ENCODE peak calls at places on chromosomes 6 and 20, in six cellular contexts. Q is IMR-90, X is H1, S is H9, V is mesenchymal stem cell, I is trophoblast cell. B is an unnamed sample.

GRCh38 chr6:28488916-28489365 is 26.7 kb downstream of the GPX6 start:
- DNase-seq in I (peak; percentile 65), X (peak; percentile 33), V (peak; percentile 75), Q (peak; percentile 79), S (no peak), B (peak; percentile 57)

GRCh38 chr6:73371984-73372383 is 2.3 kb upstream of the OOEP start:
- DNase-seq in I (no peak), Q (no peak), V (no peak), X (no peak), S (no peak), B (no peak)

GRCh38 chr6:79570129-79570801 is 33.0 kb upstream of the LCA5 start:
- DNase-seq in V (no peak), I (peak; percentile 97), Q (peak; percentile 72), X (peak; percentile 60), S (peak; percentile 79), B (no peak)

GRCh38 chr6:170249817-170250216 is 41.1 kb downstream of the DLL1 start:
- DNase-seq in X (no peak), S (no peak), V (no peak), Q (no peak), I (no peak), B (no peak)

GRCh38 chr20:31936430-31936829 is 15.4 kb downstream of the PDRG1 start:
- DNase-seq in Q (no peak), X (no peak), S (no peak), V (no peak), I (no peak), B (no peak)

GRCh38 chr6:38234934-38235678 is 404.6 kb downstream of the BTBD9 start:
- DNase-seq in X (no peak), V (no peak), S (no peak), Q (no peak), I (no peak), B (no peak)

GRCh38 chr6:3585320-3585935 is 128.6 kb upstream of the SLC22A23 start:
- DNase-seq in I (peak; percentile 15), Q (peak; percentile 84), V (peak; percentile 53), X (no peak), S (no peak), B (no peak)

GRCh38 chr6:17031961-17032360 is 69.9 kb upstream of the STMND1 start:
- DNase-seq in I (no peak), Q (no peak), X (no peak), V (no peak), S (no peak), B (no peak)

GRCh38 chr20:62694868-62695267 is 13.8 kb upstream of the NTSR1 start:
- DNase-seq in X (no peak), S (no peak), Q (no peak), V (no peak), I (no peak), B (no peak)

GRCh38 chr20:40979247-40979646 is 49.4 kb upstream of the TOP1 start:
- DNase-seq in Q (no peak), S (no peak), X (no peak), I (no peak), V (no peak), B (no peak)

GRCh38 chr6:128508588-128509296 is 11.7 kb downstream of the PTPRK start:
- DNase-seq in S (no peak), I (peak; percentile 80), Q (peak; percentile 93), X (no peak), V (peak; percentile 93), B (no peak)

GRCh38 chr20:53778041-53778516 is 184.4 kb upstream of the ZNF217 start:
- DNase-seq in S (no peak), V (no peak), I (peak; percentile 57), Q (no peak), X (no peak), B (no peak)

GRCh38 chr6:1644516-1644915 is 34.8 kb downstream of the FOXC1 start:
- DNase-seq in V (no peak), Q (no peak), S (no peak), X (no peak), I (no peak), B (no peak)

GRCh38 chr6:84536914-84537638 is 227.3 kb downstream of the TBX18 start:
- DNase-seq in X (no peak), V (no peak), Q (no peak), S (no peak), I (no peak), B (no peak)

GRCh38 chr20:1566701-1567100 is 9.2 kb upstream of the SIRPD start:
- DNase-seq in X (no peak), V (no peak), I (peak; percentile 48), Q (peak; percentile 0), S (no peak), B (no peak)

GRCh38 chr6:148934534-148934933 is 187.7 kb downstream of the UST start:
- DNase-seq in S (no peak), I (no peak), V (peak; percentile 13), X (no peak), Q (peak; percentile 58), B (no peak)

GRCh38 chr6:133637874-133638273 is 251.0 kb upstream of the TCF21 start:
- DNase-seq in I (no peak), V (no peak), X (no peak), S (peak; percentile 26), Q (no peak), B (no peak)

GRCh38 chr6:35052694-35053565 is 88.2 kb downstream of the TCP11 start:
- DNase-seq in Q (peak; percentile 56), V (peak; percentile 75), X (no peak), S (no peak), I (no peak), B (peak; percentile 57)

GRCh38 chr6:152380351-152380767 is 256.8 kb downstream of the SYNE1 start:
- DNase-seq in S (no peak), V (peak; percentile 91), Q (peak; percentile 74), X (no peak), I (peak; percentile 78), B (no peak)

GRCh38 chr20:64113444-64113775 is 6.0 kb upstream of the NPBWR2 start:
- DNase-seq in S (no peak), I (no peak), V (no peak), Q (no peak), X (no peak), B (no peak)

GRCh38 chr20:12237772-12238171 is 320.1 kb downstream of the BTBD3 start:
- DNase-seq in X (no peak), S (no peak), Q (no peak), V (no peak), I (peak; percentile 2), B (no peak)

GRCh38 chr20:64062276-64062595 is 762 bp upstream of the TCEA2 start:
- DNase-seq in X (no peak), I (no peak), S (no peak), Q (no peak), V (no peak), B (no peak)

GRCh38 chr20:2006452-2007381 is 12.9 kb upstream of the PDYN start:
- DNase-seq in I (peak; percentile 88), Q (peak; percentile 30), X (no peak), S (peak; percentile 58), V (peak; percentile 43), B (peak; percentile 61)

GRCh38 chr6:3063733-3064700 is 4.3 kb upstream of the RIPK1 start:
- DNase-seq in X (peak; percentile 66), S (peak; percentile 87), Q (peak; percentile 91), I (peak; percentile 92), V (peak; percentile 96), B (peak; percentile 62)

GRCh38 chr6:119647309-119647708 is 297.7 kb upstream of the MAN1A1 start:
- DNase-seq in I (no peak), S (no peak), Q (no peak), X (no peak), V (no peak), B (no peak)

GRCh38 chr6:4342407-4343137 is 207.2 kb upstream of the ECI2 start:
- DNase-seq in S (no peak), I (no peak), V (no peak), X (no peak), Q (peak; percentile 44), B (no peak)

GRCh38 chr20:32437391-32438074 is 79.4 kb downstream of the ASXL1 start:
- DNase-seq in V (no peak), Q (no peak), S (no peak), X (no peak), I (peak; percentile 19), B (no peak)

GRCh38 chr6:40972814-40973213 is 66.2 kb downstream of the UNC5CL start:
- DNase-seq in X (no peak), Q (no peak), V (no peak), S (no peak), I (no peak), B (no peak)

GRCh38 chr6:138107752-138108592 is 753 bp upstream of the PERP start:
- DNase-seq in I (peak; percentile 54), X (no peak), V (no peak), Q (no peak), S (peak; percentile 54), B (no peak)

GRCh38 chr6:156955494-156956183 is 178.5 kb downstream of the ARID1B start:
- DNase-seq in Q (no peak), I (no peak), V (no peak), S (no peak), X (no peak), B (no peak)

GRCh38 chr6:156954781-156955180 is 177.6 kb downstream of the ARID1B start:
- DNase-seq in V (no peak), S (no peak), I (no peak), X (no peak), Q (no peak), B (no peak)

GRCh38 chr6:156953125-156953477 is 175.9 kb downstream of the ARID1B start:
- DNase-seq in S (no peak), I (no peak), Q (no peak), X (no peak), V (no peak), B (no peak)

GRCh38 chr6:156953478-156954146 is 176.4 kb downstream of the ARID1B start:
- DNase-seq in I (peak; percentile 99), V (peak; percentile 97), X (no peak), S (no peak), Q (peak; percentile 99), B (peak; percentile 49)

DNA sequence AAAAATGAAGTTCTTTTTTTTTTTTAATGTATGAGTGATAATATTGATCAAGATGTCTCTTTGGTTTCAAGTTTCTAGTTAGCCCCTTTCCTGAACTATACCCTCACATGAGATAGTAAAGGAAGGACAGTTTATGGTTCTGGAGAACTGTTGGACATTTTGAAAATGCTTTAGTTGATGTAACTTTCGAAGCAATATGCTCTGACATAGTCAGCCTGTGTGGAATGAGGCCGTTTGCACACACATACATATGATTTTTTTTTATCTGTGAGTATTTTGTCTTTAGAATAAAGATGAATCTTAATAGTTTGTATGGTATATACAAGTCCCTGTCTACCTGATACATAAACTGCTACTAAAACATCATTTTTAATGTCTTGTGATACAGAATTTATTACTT is 177.0 kb downstream of the ARID1B start:
- DNase-seq in X (no peak), I (peak; percentile 55), V (peak; percentile 42), S (no peak), Q (peak; percentile 59), B (no peak)
- H3K4me1 ChIP-seq in X (no peaks in the 10 kb centered on the region), I (peaks cover 5% of the 10 kb centered on the region), V (peaks cover 15% of the 10 kb centered on the region), S (peaks cover 14% of the 10 kb centered on the region), Q (peaks cover 18% of the 10 kb centered on the region), B (peaks cover 21% of the 10 kb centered on the region)

GRCh38 chr20:36573103-36573797 is at the start of gene TGIF2:
- DNase-seq in I (peak; percentile 73), V (peak; percentile 84), X (peak; percentile 73), Q (peak; percentile 81), S (peak; percentile 96), B (peak; percentile 91)
- H3K14ac ChIP-seq in I (peak within 1 kb of the TSS; percentile 97), V (peak within 1 kb of the TSS; percentile 78), X (no peak within 1 kb of the TSS), Q (peak within 1 kb of the TSS; percentile 97), S (peak within 1 kb of the TSS; percentile 93), B (peak within 1 kb of the TSS; percentile 91)

GRCh38 chr6:90364291-90364690 is 67.6 kb upstream of the BACH2 start:
- DNase-seq in X (no peak), S (no peak), I (no peak), Q (no peak), V (no peak), B (no peak)
- H4K8ac ChIP-seq in X (no peak overlapping the region), S (no peak overlapping the region), I (no peak overlapping the region), Q (no peak overlapping the region), V (no peak overlapping the region), B (no peak overlapping the region)

GRCh38 chr6:139134817-139135577 is at the start of gene HECA:
- DNase-seq in V (peak; percentile 95), S (peak; percentile 92), Q (peak; percentile 94), I (peak; percentile 99), X (peak; percentile 65), B (peak; percentile 88)
- H3K4me1 ChIP-seq in V (peaks cover 3% of the 10 kb centered on the region), S (no peaks in the 10 kb centered on the region), Q (peaks cover 1% of the 10 kb centered on the region), I (no peaks in the 10 kb centered on the region), X (no peaks in the 10 kb centered on the region), B (no peaks in the 10 kb centered on the region)